ENCODE peak calls at places on chromosome 15, in five cellular contexts. B is mesenchymal stem cell, R is IMR-90, V is H9, U is neuronal stem cell. X is an unnamed sample.

GRCh38 chr15:96974761-96975160 is 644.3 kb downstream of the NR2F2 start:
- DNase-seq in B (peak; percentile 43), V (no peak), U (no peak), R (no peak), X (no peak)

GRCh38 chr15:55741592-55742497 is 1.1 kb downstream of the PRTG start:
- DNase-seq in B (peak; percentile 42), R (no peak), V (peak; percentile 60), U (no peak), X (no peak)

GRCh38 chr15:96042734-96043224 is 287.7 kb upstream of the NR2F2 start:
- DNase-seq in R (no peak), V (no peak), B (no peak), U (no peak), X (no peak)

GRCh38 chr15:92853222-92853621 is 46.9 kb upstream of the CHD2 start:
- DNase-seq in R (no peak), U (no peak), V (no peak), B (no peak), X (no peak)

GRCh38 chr15:31391687-31392671 is 65.3 kb downstream of the KLF13 start:
- DNase-seq in B (peak; percentile 83), R (peak; percentile 62), U (peak; percentile 49), V (peak; percentile 66), X (peak; percentile 87)

GRCh38 chr15:71444866-71445590 is 329.8 kb downstream of the THSD4 start:
- DNase-seq in V (no peak), U (no peak), R (peak; percentile 82), B (no peak), X (no peak)

GRCh38 chr15:31169558-31169957 is 68.0 kb upstream of the TRPM1 start:
- DNase-seq in V (no peak), U (no peak), R (no peak), B (no peak), X (no peak)

GRCh38 chr15:95793226-95793625 is 537.3 kb upstream of the NR2F2 start:
- DNase-seq in B (no peak), U (no peak), V (no peak), R (no peak), X (no peak)

GRCh38 chr15:47586653-47587224 is 130.6 kb upstream of the SEMA6D start:
- DNase-seq in R (no peak), V (no peak), U (no peak), B (no peak), X (no peak)

GRCh38 chr15:62857411-62857853 is 185.1 kb upstream of the TPM1 start:
- DNase-seq in B (no peak), U (no peak), V (no peak), R (no peak), X (no peak)

DNA sequence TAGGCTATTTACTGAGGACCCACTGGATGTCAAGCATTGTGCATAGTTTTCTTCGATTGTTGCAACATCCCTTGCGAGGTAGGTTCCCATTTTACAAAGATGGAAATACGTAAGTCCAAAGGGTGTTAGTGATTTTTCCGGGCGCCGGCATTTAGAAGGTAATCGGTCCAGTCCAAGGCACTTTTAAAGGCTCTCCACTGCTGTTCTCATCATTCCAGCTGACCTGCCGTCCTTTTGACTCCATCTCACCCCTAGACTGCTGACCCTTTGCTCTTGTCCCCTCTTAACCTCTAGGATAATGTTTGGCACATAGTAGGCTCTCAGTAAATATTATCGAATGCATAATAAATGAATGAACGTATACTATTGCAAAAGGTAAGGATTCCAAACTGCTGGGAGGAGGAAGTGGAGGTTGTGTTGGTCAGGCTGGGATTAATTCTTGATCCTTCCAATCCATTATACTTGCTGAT is 545 bp downstream of the GDPGP1 start:
- DNase-seq in R (peak; percentile 12), B (no peak), V (no peak), U (no peak), X (no peak)
- H4K91ac ChIP-seq in R (peak overlapping the region; percentile 34), B (no peak overlapping the region), V (no peak overlapping the region), U (no peak overlapping the region), X (no peak overlapping the region)

GRCh38 chr15:75367913-75368688 is at the start of gene MAN2C1:
- DNase-seq in R (peak; percentile 94), V (peak; percentile 98), B (peak; percentile 96), U (peak; percentile 88), X (peak; percentile 96)
- H4K91ac ChIP-seq in R (peak within 1 kb of the TSS; percentile 79), V (no peak within 1 kb of the TSS), B (peak within 1 kb of the TSS; percentile 90), U (no peak within 1 kb of the TSS), X (no peak within 1 kb of the TSS)

DNA sequence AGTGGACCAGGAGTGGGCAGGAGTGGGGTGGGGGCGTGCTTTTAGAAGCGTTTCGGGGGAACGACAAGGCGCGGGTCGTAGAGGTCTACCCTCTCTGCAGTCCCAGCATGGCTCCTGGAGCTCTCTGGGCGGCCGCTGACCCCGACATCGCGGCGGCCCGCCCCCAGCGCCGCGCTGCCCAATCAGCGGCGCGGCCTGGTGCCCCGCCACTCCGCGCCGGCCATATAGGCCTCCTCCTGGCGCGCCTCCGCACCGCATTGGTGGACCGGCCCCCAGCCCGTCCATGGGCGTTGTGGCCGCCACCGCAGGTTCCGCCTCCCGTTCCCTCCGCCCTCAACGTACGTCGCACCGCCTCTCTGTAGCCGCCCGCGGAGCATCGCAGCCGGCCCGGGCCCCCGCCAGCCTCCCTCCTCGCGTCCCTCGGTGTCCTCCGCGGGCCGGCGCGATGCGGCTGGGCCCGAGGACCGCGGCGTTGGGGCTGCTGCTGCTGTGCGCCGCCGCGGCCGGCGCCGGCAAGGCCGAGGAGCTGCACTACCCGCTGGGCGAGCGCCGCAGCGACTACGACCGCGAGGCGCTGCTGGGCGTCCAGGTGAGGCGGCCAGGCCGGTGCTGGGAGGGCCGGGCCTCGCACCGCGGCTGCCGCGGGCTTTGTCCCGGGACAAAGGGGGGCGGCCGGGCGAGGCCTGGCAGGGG is at the start of gene RCN2:
- DNase-seq in V (peak; percentile 94), B (peak; percentile 95), U (peak; percentile 92), R (peak; percentile 90), X (peak; percentile 66)
- H4K91ac ChIP-seq in V (no peak within 1 kb of the TSS), B (peak within 1 kb of the TSS; percentile 67), U (no peak within 1 kb of the TSS), R (peak within 1 kb of the TSS; percentile 87), X (no peak within 1 kb of the TSS)

GRCh38 chr15:41559489-41560177 is 621 bp downstream of the TYRO3 start:
- DNase-seq in R (no peak), B (peak; percentile 30), U (peak; percentile 31), V (peak; percentile 44), X (no peak)
- H4K91ac ChIP-seq in R (peak overlapping the region; percentile 49), B (peak overlapping the region; percentile 11), U (peak overlapping the region; percentile 27), V (no peak overlapping the region), X (peak overlapping the region; percentile 58)

GRCh38 chr15:66772967-66773873 is 71.2 kb downstream of the SMAD6 start:
- DNase-seq in B (no peak), R (no peak), V (no peak), U (peak; percentile 68), X (no peak)
- H4K91ac ChIP-seq in B (peak overlapping the region; percentile 92), R (peak overlapping the region; percentile 82), V (no peak overlapping the region), U (no peak overlapping the region), X (peak overlapping the region; percentile 90)

GRCh38 chr15:36007699-36008098 is 461.7 kb upstream of the DPH6 start:
- DNase-seq in B (no peak), V (no peak), U (no peak), R (no peak), X (no peak)

GRCh38 chr15:36008719-36009118 is 462.8 kb upstream of the DPH6 start:
- DNase-seq in V (no peak), U (no peak), B (no peak), R (no peak), X (no peak)

GRCh38 chr15:36004891-36005508 is 459.0 kb upstream of the DPH6 start:
- DNase-seq in U (no peak), R (no peak), V (no peak), B (no peak), X (no peak)

GRCh38 chr15:36005542-36005941 is 459.6 kb upstream of the DPH6 start:
- DNase-seq in B (no peak), U (no peak), R (no peak), V (no peak), X (no peak)
- H4K91ac ChIP-seq in B (no peak overlapping the region), U (no peak overlapping the region), R (no peak overlapping the region), V (no peak overlapping the region), X (no peak overlapping the region)

DNA sequence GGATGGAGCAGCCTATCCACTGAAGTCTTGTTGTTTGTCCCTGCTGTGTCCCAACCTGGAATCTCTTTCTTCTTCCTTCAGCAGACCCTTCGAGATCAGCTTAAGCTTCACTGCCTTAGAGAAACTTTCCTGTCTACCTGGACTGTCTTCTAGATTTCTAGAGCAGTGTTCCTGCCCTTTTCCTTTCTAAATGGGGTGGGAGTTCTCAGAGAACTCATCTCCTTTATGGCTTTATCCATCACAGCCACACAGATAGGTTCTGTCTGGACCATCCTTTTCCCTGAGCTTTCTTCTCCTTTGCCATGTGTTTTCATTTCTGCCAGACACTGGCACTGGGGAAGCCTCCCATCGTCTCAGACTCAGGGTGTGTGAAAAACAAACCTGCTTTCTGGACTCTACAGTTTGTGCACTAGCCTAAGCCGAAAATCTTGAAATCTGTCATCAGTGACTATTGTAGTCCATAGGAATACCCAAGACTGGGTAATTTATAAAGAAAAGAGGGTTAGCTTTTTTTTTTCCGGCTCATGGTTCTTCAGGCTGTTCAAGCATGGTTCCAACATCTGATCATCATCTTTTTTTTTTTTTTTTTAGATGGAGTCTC is 177.5 kb downstream of the PGPEP1L start:
- DNase-seq in B (no peak), V (no peak), U (no peak), R (no peak), X (no peak)
- H4K91ac ChIP-seq in B (no peak overlapping the region), V (no peak overlapping the region), U (no peak overlapping the region), R (no peak overlapping the region), X (no peak overlapping the region)